ENCODE peak calls at places on chromosomes 6 and 20, in four cellular contexts. T is amniotic epithelial cell; P is T-helper 17 cell; W is activated CD8-positive, alpha-beta memory T cell treated with anti-CD3 and anti-CD28 coated beads for 48 hours. O is an unnamed sample.

GRCh38 chr6:169990095-169991030 is 238.9 kb downstream of the ERMARD start:
- DNase-seq in W (no peak), T (no peak), P (no peak), O (no peak)

GRCh38 chr6:25035451-25036435 is 100.0 kb upstream of the RIPOR2 start:
- DNase-seq in T (no peak), W (no peak), P (no peak), O (no peak)

GRCh38 chr6:99611148-99611547 is 4.5 kb downstream of the PRDM13 start:
- DNase-seq in T (no peak), W (no peak), P (no peak), O (no peak)

GRCh38 chr6:43702522-43703440 is 15.2 kb upstream of the MRPS18A start:
- DNase-seq in W (no peak), P (no peak), T (peak), O (peak)

GRCh38 chr6:12262236-12263061 is 27.7 kb upstream of the EDN1 start:
- DNase-seq in T (no peak), P (no peak), W (no peak), O (no peak)

GRCh38 chr6:12572884-12573824 is 143.4 kb upstream of the PHACTR1 start:
- DNase-seq in P (no peak), T (peak), W (no peak), O (no peak)

GRCh38 chr20:49510562-49511117 is 28.2 kb upstream of the KCNB1 start:
- DNase-seq in W (no peak), T (peak), P (no peak), O (peak)

GRCh38 chr20:35600176-35600995 is 15.2 kb upstream of the SPAG4 start:
- DNase-seq in T (no peak), P (no peak), W (no peak), O (peak)

GRCh38 chr6:35955071-35955470 is 34.2 kb upstream of the SRPK1 start:
- DNase-seq in T (peak), P (no peak), W (no peak), O (no peak)

GRCh38 chr6:160076009-160076408 is 45.6 kb upstream of the SLC22A1 start:
- DNase-seq in T (no peak), P (no peak), W (no peak), O (no peak)

GRCh38 chr20:40279390-40279789 is 409.6 kb downstream of the MAFB start:
- DNase-seq in W (no peak), P (no peak), T (no peak), O (no peak)

GRCh38 chr6:100084301-100085161 is 90.5 kb upstream of the MCHR2 start:
- DNase-seq in T (peak), P (no peak), W (no peak), O (no peak)

GRCh38 chr20:24832518-24832917 is 116.6 kb upstream of the CST7 start:
- DNase-seq in P (no peak), T (no peak), W (no peak), O (no peak)

GRCh38 chr6:157528931-157529653 is 148.1 kb downstream of the ZDHHC14 start:
- DNase-seq in W (no peak), T (peak), P (no peak), O (peak)

GRCh38 chr6:130893277-130893676 is 66.1 kb downstream of the SMLR1 start:
- DNase-seq in T (no peak), P (no peak), W (no peak), O (no peak)

GRCh38 chr6:153947817-153948447 is 91.1 kb upstream of the OPRM1 start:
- DNase-seq in T (peak), W (no peak), P (no peak), O (no peak)

GRCh38 chr6:140203611-140204553 is 829.4 kb upstream of the CITED2 start:
- DNase-seq in W (no peak), P (no peak), T (peak), O (no peak)

GRCh38 chr20:51346686-51347485 is 195.6 kb downstream of the NFATC2 start:
- DNase-seq in T (no peak), W (no peak), P (no peak), O (no peak)

GRCh38 chr6:151229401-151230276 is 10.1 kb upstream of the AKAP12 start:
- DNase-seq in P (no peak), W (peak), T (no peak), O (no peak)

GRCh38 chr6:139823808-139824126 is 449.3 kb upstream of the CITED2 start:
- DNase-seq in T (no peak), W (no peak), P (no peak), O (no peak)

GRCh38 chr20:33064572-33065287 is 11.0 kb downstream of the BPIFB3 start:
- DNase-seq in P (no peak), W (no peak), T (no peak), O (no peak)

GRCh38 chr20:16701296-16701695 is 28.5 kb upstream of the SNRPB2 start:
- DNase-seq in T (no peak), W (no peak), P (no peak), O (no peak)

GRCh38 chr20:54139188-54139587 is 34.6 kb downstream of the CYP24A1 start:
- DNase-seq in P (no peak), T (no peak), W (no peak), O (no peak)

GRCh38 chr6:134240664-134241431 is 77.1 kb downstream of the SGK1 start:
- DNase-seq in W (no peak), T (no peak), P (peak), O (peak)

GRCh38 chr6:134288538-134289203 is 29.2 kb downstream of the SGK1 start:
- DNase-seq in W (no peak), T (peak), P (no peak), O (no peak)

GRCh38 chr6:56399250-56399671 is 151.9 kb upstream of the COL21A1 start:
- DNase-seq in W (no peak), P (no peak), T (peak), O (no peak)

GRCh38 chr6:119511024-119511423 is 161.5 kb upstream of the MAN1A1 start:
- DNase-seq in W (no peak), P (no peak), T (no peak), O (no peak)

GRCh38 chr20:49747707-49748524 is 34.2 kb upstream of the B4GALT5 start:
- DNase-seq in W (no peak), T (peak), P (no peak), O (peak)

GRCh38 chr6:52283111-52283510 is 1.4 kb downstream of the MCM3 start:
- DNase-seq in P (no peak), W (no peak), T (no peak), O (no peak)

GRCh38 chr6:51487937-51488336 is 599.5 kb downstream of the PKHD1 start:
- DNase-seq in W (no peak), P (no peak), T (no peak), O (no peak)

GRCh38 chr6:40353197-40353966 is 233.8 kb downstream of the LRFN2 start:
- DNase-seq in T (no peak), P (no peak), W (no peak), O (no peak)

GRCh38 chr20:63745961-63746765 is 6.6 kb downstream of the SLC2A4RG start:
- DNase-seq in W (no peak), T (no peak), P (no peak), O (no peak)

GRCh38 chr20:9408422-9409300 is 105.7 kb upstream of the LAMP5 start:
- DNase-seq in P (no peak), T (peak), W (no peak), O (no peak)